ENCODE peak calls at places on chromosomes 5 and 9, in five cellular contexts. Y, F, C, R and D are unnamed samples.

GRCh38 chr9:138006576-138007233 is 129.1 kb downstream of the CACNA1B start:
- DNase-seq in Y (no peak), F (no peak), C (no peak), R (no peak), D (peak)

GRCh38 chr5:134600600-134600999 is 32.0 kb downstream of the SAR1B start:
- DNase-seq in Y (no peak), F (peak), C (peak), R (no peak), D (no peak)

GRCh38 chr5:170986598-170986997 is 124.8 kb downstream of the RANBP17 start:
- DNase-seq in Y (no peak), F (peak), C (peak), R (peak), D (no peak)

GRCh38 chr9:125966959-125967711 is 220.0 kb downstream of the PBX3 start:
- DNase-seq in Y (no peak), F (no peak), C (no peak), R (no peak), D (no peak)

GRCh38 chr9:79955300-79955699 is 383.5 kb downstream of the TLE4 start:
- DNase-seq in Y (no peak), F (no peak), C (no peak), R (no peak), D (no peak)

GRCh38 chr9:136745389-136746218 is 2.7 kb downstream of the LCN6 start:
- DNase-seq in Y (no peak), F (no peak), C (no peak), R (no peak), D (peak)

GRCh38 chr5:153081385-153081784 is 409.1 kb upstream of the GRIA1 start:
- DNase-seq in Y (no peak), F (no peak), C (no peak), R (peak), D (no peak)

GRCh38 chr5:44245936-44246335 is 143.3 kb downstream of the FGF10 start:
- DNase-seq in Y (no peak), F (no peak), C (no peak), R (no peak), D (no peak)

GRCh38 chr5:1472964-1473628 is 27.9 kb upstream of the SLC6A3 start:
- DNase-seq in Y (no peak), F (no peak), C (no peak), R (no peak), D (peak)

GRCh38 chr9:31908158-31908890 is 476.1 kb upstream of the ACO1 start:
- DNase-seq in Y (peak), F (no peak), C (no peak), R (peak), D (no peak)

GRCh38 chr9:5563886-5564285 is 53.6 kb downstream of the PDCD1LG2 start:
- DNase-seq in Y (no peak), F (peak), C (peak), R (peak), D (no peak)

GRCh38 chr5:169650701-169651331 is 13.7 kb downstream of the DOCK2 start:
- DNase-seq in Y (no peak), F (peak), C (peak), R (peak), D (no peak)

GRCh38 chr5:3004361-3005080 is 253.0 kb upstream of the IRX2 start:
- DNase-seq in Y (no peak), F (no peak), C (no peak), R (no peak), D (no peak)

GRCh38 chr9:470795-471194 is 256.1 kb downstream of the DOCK8 start:
- DNase-seq in Y (no peak), F (no peak), C (no peak), R (peak), D (no peak)

GRCh38 chr9:5408596-5408995 is 29.1 kb downstream of the PLGRKT start:
- DNase-seq in Y (no peak), F (no peak), C (no peak), R (no peak), D (no peak)

GRCh38 chr5:180809403-180810209 is 7.0 kb upstream of the MGAT1 start:
- DNase-seq in Y (peak), F (peak), C (peak), R (peak), D (no peak)

GRCh38 chr9:91043041-91043740 is 241.6 kb downstream of the SYK start:
- DNase-seq in Y (no peak), F (no peak), C (no peak), R (no peak), D (peak)

DNA sequence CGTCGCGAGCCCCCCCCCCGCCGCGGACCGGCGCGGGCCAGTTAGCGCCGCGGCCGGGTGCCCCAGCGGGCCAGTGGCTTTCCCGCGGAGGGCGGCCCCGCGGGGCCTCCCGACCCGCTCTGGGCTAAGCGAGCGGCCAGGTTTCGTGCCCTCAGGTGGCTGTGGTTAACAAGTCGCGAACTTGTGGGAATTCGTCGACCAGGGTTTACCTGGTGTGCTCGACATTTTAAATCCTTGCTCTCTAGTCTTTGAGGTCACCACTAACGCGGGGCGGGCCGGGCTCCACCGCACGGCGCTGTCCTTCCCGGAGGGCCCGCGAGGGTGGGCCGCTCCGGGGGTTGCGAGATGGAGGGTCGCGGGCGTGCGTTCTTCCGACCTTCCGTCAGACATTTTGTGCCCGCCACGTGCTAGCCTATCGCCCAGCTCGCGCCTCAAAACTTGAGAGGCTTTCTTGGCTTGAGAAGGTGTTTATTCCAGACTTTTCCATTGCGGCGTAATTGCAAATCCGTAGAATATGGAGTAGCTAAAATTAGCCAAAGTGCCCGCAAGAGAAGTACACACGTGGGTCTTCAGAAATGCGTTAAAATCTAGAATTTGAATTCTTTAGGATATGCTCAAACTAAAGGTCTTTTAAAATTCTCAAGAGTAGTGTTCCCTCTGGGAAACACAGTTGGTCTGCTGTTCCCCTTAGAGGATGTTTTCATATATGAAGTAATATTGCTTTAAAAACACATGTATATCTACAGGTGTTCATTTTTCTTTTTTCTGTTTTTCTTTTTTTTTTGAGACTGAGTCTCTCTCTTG is 2.1 kb downstream of the ANP32B start:
- DNase-seq in Y (no peak), F (no peak), C (peak), R (peak), D (no peak)
- TF ChIP-seq CTCF in Y (no peak), F (no peak), C (no peak), R (no peak), D (no peak)

GRCh38 chr5:113294341-113295110 is 140.3 kb downstream of the TSSK1B start:
- DNase-seq in Y (peak), F (peak), C (peak), R (peak), D (peak)
- H3K27ac ChIP-seq in Y (peak), F (peak), C (peak), R (no peak), D (peak)

DNA sequence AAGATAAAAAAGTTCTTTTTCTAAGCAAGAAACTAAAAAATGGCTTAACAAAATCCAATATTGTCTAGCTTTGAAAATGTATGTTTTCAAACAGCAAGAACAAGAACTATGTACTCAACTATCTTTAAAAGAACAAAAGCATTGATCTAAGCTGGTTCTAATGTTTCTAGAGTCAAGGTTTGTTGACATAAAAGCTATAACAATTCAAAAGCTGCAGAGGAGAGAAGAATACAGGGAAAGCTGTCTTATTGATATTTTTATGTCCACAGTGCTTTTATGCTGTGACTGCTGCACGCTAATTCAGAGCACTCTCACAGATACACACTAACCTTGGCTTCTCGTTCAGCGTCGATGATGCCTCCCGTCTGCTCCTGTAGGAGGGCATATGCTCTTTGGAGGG is 129.4 kb upstream of the DPYSL3 start:
- DNase-seq in Y (no peak), F (no peak), C (no peak), R (no peak), D (no peak)
- H3K9ac ChIP-seq in Y (no peak), F (no peak), C (no peak), R (no peak), D (no peak)

DNA sequence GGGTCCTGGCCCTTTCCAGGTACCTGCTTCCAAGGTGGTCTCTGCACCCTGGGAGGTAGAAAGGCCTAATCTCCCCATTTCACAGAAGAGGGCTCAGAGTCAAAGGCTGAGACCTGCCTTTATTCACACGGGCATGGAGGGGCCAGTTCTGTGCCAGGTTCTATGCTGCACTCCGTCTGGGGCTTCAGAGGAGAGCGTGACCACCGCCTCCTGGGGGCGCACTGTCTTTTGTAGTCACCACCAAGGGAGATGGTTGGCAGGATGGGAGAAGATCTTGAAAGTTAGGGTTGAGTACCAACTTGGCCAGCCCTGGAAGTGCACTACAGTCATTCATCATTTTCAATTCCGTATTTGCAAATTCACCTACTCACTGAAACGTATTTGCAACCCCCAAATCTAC is 23.7 kb upstream of the PRDM12 start:
- DNase-seq in Y (no peak), F (no peak), C (no peak), R (no peak), D (peak)
- TF ChIP-seq CTCF in Y (no peak), F (no peak), C (no peak), R (no peak), D (no peak)

GRCh38 chr5:129962506-129962905 is 58.2 kb downstream of the CHSY3 start:
- DNase-seq in Y (no peak), F (no peak), C (no peak), R (no peak), D (no peak)
- H3K27ac ChIP-seq in Y (no peak), F (peak), C (no peak), R (peak), D (no peak)

GRCh38 chr5:38718874-38719391 is 126.9 kb upstream of the OSMR start:
- DNase-seq in Y (no peak), F (no peak), C (peak), R (no peak), D (no peak)
- H3K9ac ChIP-seq in Y (no peak), F (no peak), C (no peak), R (no peak), D (no peak)

GRCh38 chr5:142322747-142323479 is 1.9 kb downstream of the SPRY4 start:
- DNase-seq in Y (no peak), F (peak), C (peak), R (peak), D (peak)
- TF ChIP-seq CTCF in Y (no peak), F (no peak), C (no peak), R (no peak), D (no peak)

GRCh38 chr5:132219289-132219970 is 8.2 kb downstream of the P4HA2 start:
- DNase-seq in Y (no peak), F (no peak), C (no peak), R (no peak), D (no peak)

GRCh38 chr5:132221781-132222648 is 5.6 kb downstream of the P4HA2 start:
- DNase-seq in Y (no peak), F (peak), C (peak), R (no peak), D (no peak)

GRCh38 chr5:132218321-132218720 is 9.3 kb downstream of the P4HA2 start:
- DNase-seq in Y (no peak), F (no peak), C (no peak), R (no peak), D (no peak)

GRCh38 chr5:132219981-132220380 is 7.7 kb downstream of the P4HA2 start:
- DNase-seq in Y (no peak), F (no peak), C (no peak), R (no peak), D (no peak)

GRCh38 chr5:132220476-132220875 is 7.2 kb downstream of the P4HA2 start:
- DNase-seq in Y (no peak), F (peak), C (peak), R (no peak), D (no peak)
- H3K27ac ChIP-seq in Y (no peak), F (no peak), C (no peak), R (no peak), D (no peak)

GRCh38 chr5:52988335-52989024 is 672 bp upstream of the ITGA2 start:
- DNase-seq in Y (peak), F (no peak), C (no peak), R (peak), D (no peak)
- H3K9ac ChIP-seq in Y (peak), F (peak), C (peak), R (peak), D (peak)